ENCODE peak calls at places on chromosomes 13 and 19, in six cellular contexts. One of them, this sample, is unnamed.

GRCh38 chr13:71759506-71760225 is 107.3 kb downstream of the DACH1 start:
- DNase-seq in GM13977: no peak
- DNase-seq in pancreas: no peak
- DNase-seq in nephron progenitor cell: no peak
- DNase-seq in NCI-H1105: peak; percentile 50
- DNase-seq in A549: no peak
- DNase-seq in this sample: no peak

GRCh38 chr13:23140492-23140891 is 40.3 kb upstream of the SGCG start:
- DNase-seq in GM13977: no peak
- DNase-seq in pancreas: no peak
- DNase-seq in nephron progenitor cell: no peak
- DNase-seq in NCI-H1105: no peak
- DNase-seq in A549: peak; percentile 6
- DNase-seq in this sample: no peak

GRCh38 chr19:50949792-50950320 is 3.0 kb downstream of the KLK5 start:
- DNase-seq in GM13977: no peak
- DNase-seq in pancreas: no peak
- DNase-seq in nephron progenitor cell: no peak
- DNase-seq in NCI-H1105: no peak
- DNase-seq in A549: no peak
- DNase-seq in this sample: no peak

GRCh38 chr13:44283598-44283997 is 90.0 kb upstream of the SERP2 start:
- DNase-seq in GM13977: no peak
- DNase-seq in pancreas: no peak
- DNase-seq in nephron progenitor cell: no peak
- DNase-seq in NCI-H1105: no peak
- DNase-seq in A549: no peak
- DNase-seq in this sample: no peak

GRCh38 chr13:89393758-89394157 is 1722.6 kb downstream of the SLITRK5 start:
- DNase-seq in GM13977: no peak
- DNase-seq in pancreas: no peak
- DNase-seq in nephron progenitor cell: no peak
- DNase-seq in NCI-H1105: no peak
- DNase-seq in A549: no peak
- DNase-seq in this sample: no peak

GRCh38 chr19:17681505-17682125 is 6.5 kb downstream of the UNC13A start:
- DNase-seq in GM13977: peak; percentile 70
- DNase-seq in pancreas: no peak
- DNase-seq in nephron progenitor cell: peak; percentile 89
- DNase-seq in NCI-H1105: no peak
- DNase-seq in A549: no peak
- DNase-seq in this sample: no peak

GRCh38 chr19:11530432-11530831 is 1.5 kb upstream of the ECSIT start:
- DNase-seq in GM13977: no peak
- DNase-seq in pancreas: peak; percentile 71
- DNase-seq in nephron progenitor cell: peak; percentile 39
- DNase-seq in NCI-H1105: no peak
- DNase-seq in A549: peak; percentile 89
- DNase-seq in this sample: peak; percentile 83

GRCh38 chr13:99653526-99653925 is 152.3 kb downstream of the TM9SF2 start:
- DNase-seq in GM13977: no peak
- DNase-seq in pancreas: no peak
- DNase-seq in nephron progenitor cell: no peak
- DNase-seq in NCI-H1105: no peak
- DNase-seq in A549: no peak
- DNase-seq in this sample: no peak

GRCh38 chr19:54691582-54692293 is 29.0 kb downstream of the LILRB4 start:
- DNase-seq in GM13977: no peak
- DNase-seq in pancreas: no peak
- DNase-seq in nephron progenitor cell: no peak
- DNase-seq in NCI-H1105: no peak
- DNase-seq in A549: no peak
- DNase-seq in this sample: no peak

GRCh38 chr19:49437231-49437630 is 4.1 kb downstream of the SLC17A7 start:
- DNase-seq in GM13977: no peak
- DNase-seq in pancreas: no peak
- DNase-seq in nephron progenitor cell: no peak
- DNase-seq in NCI-H1105: no peak
- DNase-seq in A549: no peak
- DNase-seq in this sample: peak; percentile 54

GRCh38 chr19:13850910-13851753 is 25.8 kb upstream of the NANOS3 start:
- DNase-seq in GM13977: no peak
- DNase-seq in pancreas: peak; percentile 85
- DNase-seq in nephron progenitor cell: no peak
- DNase-seq in NCI-H1105: no peak
- DNase-seq in A549: peak; percentile 95
- DNase-seq in this sample: no peak

GRCh38 chr13:95714142-95714832 is 37.3 kb downstream of the DNAJC3 start:
- DNase-seq in GM13977: no peak
- DNase-seq in pancreas: no peak
- DNase-seq in nephron progenitor cell: no peak
- DNase-seq in NCI-H1105: no peak
- DNase-seq in A549: peak; percentile 65
- DNase-seq in this sample: no peak

GRCh38 chr13:60398949-60399589 is 2.0 kb downstream of the TDRD3 start:
- DNase-seq in GM13977: no peak
- DNase-seq in pancreas: peak; percentile 15
- DNase-seq in nephron progenitor cell: no peak
- DNase-seq in NCI-H1105: no peak
- DNase-seq in A549: no peak
- DNase-seq in this sample: no peak

GRCh38 chr19:6457958-6458694 is 1.5 kb downstream of the SLC25A23 start:
- DNase-seq in GM13977: peak; percentile 61
- DNase-seq in pancreas: no peak
- DNase-seq in nephron progenitor cell: no peak
- DNase-seq in NCI-H1105: no peak
- DNase-seq in A549: no peak
- DNase-seq in this sample: no peak

GRCh38 chr13:58893396-58893795 is 1261.9 kb downstream of the PCDH17 start:
- DNase-seq in GM13977: no peak
- DNase-seq in pancreas: no peak
- DNase-seq in nephron progenitor cell: no peak
- DNase-seq in NCI-H1105: no peak
- DNase-seq in A549: no peak
- DNase-seq in this sample: no peak

GRCh38 chr19:34732548-34733255 is 1.3 kb upstream of the ZNF181 start:
- DNase-seq in GM13977: peak; percentile 25
- DNase-seq in pancreas: peak; percentile 23
- DNase-seq in nephron progenitor cell: no peak
- DNase-seq in NCI-H1105: no peak
- DNase-seq in A549: no peak
- DNase-seq in this sample: no peak

GRCh38 chr19:55086730-55087541 is 11.3 kb downstream of the EPS8L1 start:
- DNase-seq in GM13977: peak; percentile 88
- DNase-seq in pancreas: peak; percentile 62
- DNase-seq in nephron progenitor cell: peak; percentile 98
- DNase-seq in NCI-H1105: peak; percentile 93
- DNase-seq in A549: no peak
- DNase-seq in this sample: peak; percentile 89

GRCh38 chr19:48568345-48568886 is 16.4 kb downstream of the SULT2B1 start:
- DNase-seq in GM13977: no peak
- DNase-seq in pancreas: peak; percentile 82
- DNase-seq in nephron progenitor cell: peak; percentile 39
- DNase-seq in NCI-H1105: no peak
- DNase-seq in A549: peak; percentile 98
- DNase-seq in this sample: peak; percentile 33

GRCh38 chr13:101204270-101205011 is 211.9 kb downstream of the NALCN start:
- DNase-seq in GM13977: no peak
- DNase-seq in pancreas: no peak
- DNase-seq in nephron progenitor cell: no peak
- DNase-seq in NCI-H1105: no peak
- DNase-seq in A549: no peak
- DNase-seq in this sample: no peak

This sample was measured in NCI-H1694.